ENCODE peak calls at places on chromosome 6, in four cellular contexts. N, G, U and P are unnamed samples.

GRCh38 chr6:7513534-7513933 is 27.9 kb upstream of the DSP start:
- DNase-seq in G (no peak), N (no peak), U (no peak), P (no peak)

GRCh38 chr6:32761084-32761483 is 2.2 kb downstream of the HLA-DQB2 start:
- DNase-seq in U (no peak), N (no peak), G (no peak), P (no peak)

GRCh38 chr6:167146173-167146572 is 11.6 kb downstream of the GPR31 start:
- DNase-seq in N (no peak), U (no peak), G (no peak), P (no peak)

GRCh38 chr6:26223677-26224546 is 136.7 kb downstream of the HFE start:
- DNase-seq in N (peak; percentile 98), U (no peak), G (peak; percentile 89), P (peak; percentile 66)

GRCh38 chr6:108557494-108558371 is 3.0 kb upstream of the FOXO3 start:
- DNase-seq in N (peak; percentile 59), U (peak; percentile 48), G (peak; percentile 27), P (peak; percentile 87)

GRCh38 chr6:119426619-119427018 is 77.1 kb upstream of the MAN1A1 start:
- DNase-seq in G (no peak), U (no peak), N (peak; percentile 52), P (no peak)

GRCh38 chr6:135383766-135384165 is 113.8 kb downstream of the AHI1 start:
- DNase-seq in G (no peak), N (no peak), U (no peak), P (no peak)

GRCh38 chr6:115001726-115002436 is 659.1 kb upstream of the HS3ST5 start:
- DNase-seq in U (no peak), N (no peak), G (no peak), P (no peak)

GRCh38 chr6:69867075-69867911 is 937 bp downstream of the COL19A1 start:
- DNase-seq in G (peak; percentile 7), N (peak; percentile 32), U (no peak), P (peak; percentile 84)

GRCh38 chr6:14079971-14080370 is 37.6 kb upstream of the CD83 start:
- DNase-seq in G (no peak), N (peak; percentile 73), U (no peak), P (no peak)

GRCh38 chr6:33205172-33206026 is 944 bp downstream of the HSD17B8 start:
- DNase-seq in U (no peak), N (peak; percentile 92), G (no peak), P (no peak)

DNA sequence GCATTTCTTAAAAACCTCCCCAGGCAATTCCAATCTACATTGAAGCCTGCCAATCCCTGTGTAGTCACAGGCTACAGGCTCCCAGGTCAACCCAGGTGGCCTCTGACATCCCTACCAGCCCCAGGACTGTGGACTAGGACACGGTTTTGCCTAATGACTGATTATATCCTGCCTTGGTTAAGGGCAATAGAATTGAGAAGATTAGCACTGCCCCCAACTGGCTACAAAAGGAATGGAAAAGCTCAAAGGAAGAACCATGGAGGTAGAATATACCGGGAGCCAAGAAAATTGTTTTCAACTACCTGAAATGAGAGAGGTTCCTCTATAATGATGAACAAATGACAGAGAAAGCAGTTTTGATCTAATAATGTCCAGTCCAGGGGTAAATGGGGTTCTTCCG is 421.1 kb upstream of the AGPAT4 start:
- DNase-seq in N (peak; percentile 11), U (no peak), G (peak; percentile 34), P (no peak)
- TF ChIP-seq CTCF in N (peak; percentile 55), U (no peak), G (peak; percentile 65), P (no peak)

DNA sequence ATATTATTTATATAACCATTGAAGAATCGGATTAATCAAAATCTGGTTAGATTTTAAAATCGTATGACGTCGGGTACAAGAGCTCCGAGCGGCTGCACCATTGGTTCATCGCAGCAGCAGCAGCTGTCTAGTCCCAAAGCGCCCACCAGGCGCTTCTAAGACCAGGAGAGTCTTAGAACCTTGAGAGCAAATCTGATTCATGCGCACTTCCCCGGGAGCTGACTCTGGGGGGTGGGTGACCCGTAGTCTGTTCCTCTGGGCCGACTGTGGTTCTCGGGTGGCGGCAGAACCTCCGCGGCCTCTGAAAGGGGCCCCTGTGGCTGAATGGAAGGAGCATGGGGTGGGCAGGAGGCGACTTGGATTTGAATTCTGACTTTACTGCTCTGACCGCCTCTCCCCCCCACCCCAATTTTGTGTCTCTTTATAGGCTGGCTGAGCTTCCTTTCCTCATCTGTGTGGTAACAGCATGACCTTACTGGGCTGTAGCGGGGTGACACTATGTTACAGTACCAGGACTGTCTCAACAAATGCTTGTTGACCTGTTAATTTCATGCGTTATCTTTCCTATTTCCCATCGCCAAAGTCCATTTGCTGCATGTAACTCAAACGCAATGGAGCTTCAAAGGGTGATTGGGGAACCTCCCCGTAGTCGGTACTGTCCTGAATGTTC is 119.7 kb downstream of the RTN4IP1 start:
- DNase-seq in G (peak; percentile 29), U (no peak), N (peak; percentile 47), P (peak; percentile 33)
- TF ChIP-seq CTCF in G (peak; percentile 71), U (no peak), N (no peak), P (peak; percentile 26)

DNA sequence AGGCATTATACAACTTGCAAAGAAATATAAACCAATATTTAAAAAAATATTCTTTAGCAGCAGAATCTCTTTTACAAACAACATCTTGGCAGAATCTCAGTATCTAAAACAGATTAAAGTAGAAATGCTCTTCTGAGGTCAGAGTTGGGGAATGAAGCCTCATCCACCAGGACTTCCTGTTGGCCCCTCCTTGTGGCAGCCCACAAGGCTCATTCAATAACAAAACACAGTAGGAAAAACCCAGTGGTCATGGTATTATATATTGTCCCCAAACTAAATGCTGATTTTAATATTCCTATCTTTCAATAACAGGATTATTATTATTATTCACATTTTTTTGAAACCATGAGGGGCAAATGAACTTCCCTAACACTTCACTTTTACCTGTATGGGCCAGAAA is 368.6 kb downstream of the BTBD9 start:
- DNase-seq in G (no peak), U (no peak), N (peak; percentile 63), P (no peak)
- TF ChIP-seq CTCF in G (peak; percentile 34), U (no peak), N (no peak), P (no peak)

GRCh38 chr6:3294921-3295871 is 36.4 kb downstream of the PSMG4 start:
- DNase-seq in N (no peak), G (no peak), U (no peak), P (no peak)
- TF ChIP-seq CTCF in N (no peak), G (peak; percentile 10), U (no peak), P (no peak)

GRCh38 chr6:157139054-157139708 is 184.1 kb downstream of the TMEM242 start:
- DNase-seq in G (no peak), U (no peak), N (no peak), P (no peak)
- TF ChIP-seq CTCF in G (peak; percentile 55), U (no peak), N (no peak), P (peak; percentile 37)